ENCODE peak calls at places on chromosomes 7 and 10, in ten cellular contexts. M is EH; Q is NCI-H1092 treated with DMSO at 0.1 percent for 48 hours; F is posterior cingulate gyrus; D is astrocyte; J is IMR-90; U is AG04449; L is activated gamma-delta T cell treated with anti-CD3 and anti-CD28 coated beads, Interleukin-2, amount 50 U/mL, for 16 hours; Y is hippocampal formation; T is RWPE1. H is an unnamed sample.

GRCh38 chr10:22618081-22618785 is 96.1 kb downstream of the PIP4K2A start:
- DNase-seq in T (no peak), Y (no peak), J (peak; percentile 69), D (peak; percentile 82), M (peak; percentile 93), U (no peak), L (no peak), F (no peak), Q (no peak), H (no peak)

GRCh38 chr7:67301667-67302066 is 305.0 kb downstream of the TYW1 start:
- DNase-seq in J (peak; percentile 25), T (no peak), Q (no peak), U (no peak), F (no peak), L (no peak), Y (no peak), D (no peak), M (peak; percentile 8), H (no peak)

GRCh38 chr10:65501259-65501658 is 1424.6 kb upstream of the LRRTM3 start:
- DNase-seq in D (no peak), U (no peak), M (no peak), L (no peak), F (no peak), Q (no peak), J (no peak), Y (no peak), T (no peak), H (no peak)

GRCh38 chr7:82359426-82359825 is 84.2 kb downstream of the CACNA2D1 start:
- DNase-seq in D (no peak), T (no peak), U (no peak), J (no peak), F (no peak), Q (no peak), M (no peak), Y (no peak), L (no peak), H (no peak)

GRCh38 chr7:27066148-27066547 is 29.7 kb downstream of the HOXA1 start:
- DNase-seq in T (peak; percentile 71), M (peak; percentile 92), J (peak; percentile 28), Q (no peak), Y (no peak), L (no peak), F (no peak), U (peak; percentile 19), D (peak; percentile 88), H (no peak)

GRCh38 chr7:82729172-82730030 is 285.8 kb upstream of the CACNA2D1 start:
- DNase-seq in F (no peak), M (peak; percentile 33), U (no peak), T (peak; percentile 7), D (no peak), Q (peak; percentile 41), J (peak; percentile 60), Y (no peak), L (no peak), H (peak; percentile 48)

GRCh38 chr10:10644317-10645111 is 373.2 kb upstream of the CELF2 start:
- DNase-seq in L (no peak), M (peak; percentile 14), Y (no peak), U (no peak), T (peak; percentile 5), D (peak; percentile 32), Q (no peak), F (no peak), J (peak; percentile 77), H (no peak)

GRCh38 chr10:107103174-107104025 is 61.1 kb downstream of the SORCS1 start:
- DNase-seq in M (no peak), U (no peak), F (no peak), L (no peak), T (no peak), Y (no peak), D (no peak), Q (no peak), J (no peak), H (no peak)

GRCh38 chr10:22605168-22605567 is 109.2 kb downstream of the PIP4K2A start:
- DNase-seq in J (peak; percentile 35), Q (no peak), L (no peak), F (no peak), M (peak; percentile 73), D (peak; percentile 88), U (no peak), T (peak; percentile 42), Y (no peak), H (no peak)

GRCh38 chr7:329691-330281 is 39.8 kb downstream of the FOXL3 start:
- DNase-seq in U (no peak), D (no peak), L (no peak), T (no peak), M (no peak), F (peak; percentile 4), J (no peak), Q (no peak), Y (no peak), H (no peak)

GRCh38 chr7:112497481-112497880 is 16.7 kb downstream of the LSMEM1 start:
- DNase-seq in J (no peak), U (no peak), Q (no peak), D (no peak), F (no peak), M (peak; percentile 11), L (no peak), Y (no peak), T (no peak), H (no peak)

GRCh38 chr10:15571570-15571969 is 148.2 kb downstream of the ITGA8 start:
- DNase-seq in J (peak; percentile 55), T (no peak), D (peak; percentile 36), U (peak; percentile 7), L (no peak), F (peak; percentile 29), M (peak; percentile 83), Y (no peak), Q (no peak), H (no peak)

GRCh38 chr10:16732376-16732775 is 84.8 kb downstream of the RSU1 start:
- DNase-seq in J (peak; percentile 27), Q (no peak), M (no peak), F (no peak), U (no peak), L (no peak), Y (no peak), D (peak; percentile 18), T (no peak), H (no peak)

GRCh38 chr10:127468632-127469031 is 80.5 kb upstream of the NPS start:
- DNase-seq in U (no peak), Y (no peak), F (no peak), M (no peak), Q (no peak), L (no peak), T (no peak), J (no peak), D (no peak), H (no peak)

GRCh38 chr10:69635428-69636272 is 5.6 kb downstream of the FAM241B start:
- DNase-seq in U (no peak), Y (no peak), T (no peak), Q (no peak), L (no peak), J (no peak), F (peak; percentile 2), D (no peak), M (no peak), H (no peak)

GRCh38 chr10:49292565-49293207 is 6.3 kb upstream of the C10orf71 start:
- DNase-seq in J (no peak), Q (no peak), L (no peak), T (no peak), F (no peak), Y (no peak), U (no peak), M (no peak), D (no peak), H (no peak)

GRCh38 chr7:115476666-115477065 is 553.9 kb downstream of the TFEC start:
- DNase-seq in J (no peak), Y (no peak), U (no peak), F (no peak), M (peak; percentile 8), D (no peak), L (no peak), T (no peak), Q (peak; percentile 91), H (peak; percentile 98)

GRCh38 chr10:131745591-131745990 is 155.2 kb upstream of the PPP2R2D start:
- DNase-seq in Q (no peak), F (no peak), U (no peak), D (no peak), L (no peak), Y (no peak), J (no peak), M (no peak), T (no peak), H (no peak)

GRCh38 chr7:127635659-127636285 is 16.2 kb upstream of the SND1 start:
- DNase-seq in L (no peak), D (no peak), Y (no peak), T (no peak), J (no peak), Q (no peak), F (no peak), M (no peak), U (no peak), H (no peak)

GRCh38 chr7:51645298-51645697 is 328.7 kb upstream of the COBL start:
- DNase-seq in Y (no peak), L (no peak), U (no peak), D (peak; percentile 51), F (no peak), M (no peak), Q (no peak), T (no peak), J (no peak), H (no peak)

GRCh38 chr10:64036306-64036930 is 515.2 kb downstream of the REEP3 start:
- DNase-seq in Q (no peak), T (no peak), D (no peak), J (no peak), M (no peak), F (no peak), U (no peak), Y (no peak), L (no peak), H (no peak)

GRCh38 chr10:72061930-72062329 is 26.4 kb downstream of the SPOCK2 start:
- DNase-seq in T (no peak), F (no peak), U (no peak), D (no peak), Q (no peak), J (no peak), L (no peak), M (no peak), Y (no peak), H (no peak)

GRCh38 chr7:7178081-7178480 is 4.3 kb upstream of the C1GALT1 start:
- DNase-seq in F (no peak), T (peak; percentile 40), J (no peak), M (peak; percentile 36), U (no peak), D (no peak), L (no peak), Y (no peak), Q (no peak), H (no peak)

GRCh38 chr10:116849271-116850057 is at the start of gene ENO4:
- DNase-seq in F (peak; percentile 76), Y (peak; percentile 72), T (peak; percentile 91), U (no peak), J (peak; percentile 73), D (peak; percentile 76), L (no peak), Q (peak; percentile 89), M (peak; percentile 87), H (peak; percentile 82)

GRCh38 chr7:47901542-47901941 is 46.7 kb downstream of the PKD1L1 start:
- DNase-seq in L (no peak), D (peak; percentile 53), J (peak; percentile 19), Q (no peak), M (peak; percentile 70), U (no peak), F (no peak), Y (no peak), T (no peak), H (no peak)

GRCh38 chr10:124433461-124433860 is 14.7 kb upstream of the OAT start:
- DNase-seq in U (no peak), Y (no peak), Q (no peak), T (no peak), J (no peak), L (no peak), M (no peak), D (no peak), F (no peak), H (no peak)

GRCh38 chr7:100483728-100484635 is at the start of gene NYAP1:
- DNase-seq in Y (peak; percentile 38), F (peak; percentile 58), M (peak; percentile 63), T (peak; percentile 40), Q (peak; percentile 66), D (no peak), L (peak; percentile 27), J (peak; percentile 27), U (no peak), H (peak; percentile 62)

GRCh38 chr10:34506773-34507172 is 308.3 kb downstream of the PARD3 start:
- DNase-seq in L (no peak), T (no peak), Y (no peak), D (no peak), F (no peak), U (no peak), J (no peak), M (no peak), Q (peak; percentile 77), H (peak; percentile 88)